ENCODE peak calls at places on chromosomes 6 and 20, in six cellular contexts. One of them, this sample, is unnamed.

GRCh38 chr6:3389390-3390167 is 67.3 kb downstream of the SLC22A23 start:
- DNase-seq in GM20000: no peak
- DNase-seq in HS-5: no peak
- DNase-seq in SW480: no peak
- DNase-seq in non-pigmented ciliary epithelial cell: no peak
- DNase-seq in NCI-H345: no peak
- DNase-seq in this sample: peak; percentile 92

GRCh38 chr6:66605971-66606370 is 898.9 kb upstream of the EYS start:
- DNase-seq in GM20000: no peak
- DNase-seq in HS-5: peak; percentile 49
- DNase-seq in SW480: no peak
- DNase-seq in non-pigmented ciliary epithelial cell: peak; percentile 31
- DNase-seq in NCI-H345: no peak
- DNase-seq in this sample: no peak

GRCh38 chr6:20686142-20686541 is 151.9 kb downstream of the CDKAL1 start:
- DNase-seq in GM20000: no peak
- DNase-seq in HS-5: no peak
- DNase-seq in SW480: peak; percentile 5
- DNase-seq in non-pigmented ciliary epithelial cell: no peak
- DNase-seq in NCI-H345: peak; percentile 88
- DNase-seq in this sample: no peak

GRCh38 chr6:15879372-15880261 is 216.8 kb upstream of the DTNBP1 start:
- DNase-seq in GM20000: peak; percentile 65
- DNase-seq in HS-5: peak; percentile 42
- DNase-seq in SW480: no peak
- DNase-seq in non-pigmented ciliary epithelial cell: no peak
- DNase-seq in NCI-H345: peak; percentile 31
- DNase-seq in this sample: no peak

GRCh38 chr6:105402981-105403935 is at the start of gene PREP:
- DNase-seq in GM20000: peak; percentile 97
- DNase-seq in HS-5: peak; percentile 69
- DNase-seq in SW480: peak; percentile 82
- DNase-seq in non-pigmented ciliary epithelial cell: peak; percentile 34
- DNase-seq in NCI-H345: peak; percentile 85
- DNase-seq in this sample: peak; percentile 59

GRCh38 chr20:31260326-31260932 is 3.0 kb downstream of the DEFB115 start:
- DNase-seq in GM20000: no peak
- DNase-seq in HS-5: no peak
- DNase-seq in SW480: peak; percentile 72
- DNase-seq in non-pigmented ciliary epithelial cell: no peak
- DNase-seq in NCI-H345: peak; percentile 12
- DNase-seq in this sample: no peak

GRCh38 chr6:31729979-31730630 is 1.0 kb upstream of the DDAH2 start:
- DNase-seq in GM20000: peak; percentile 80
- DNase-seq in HS-5: no peak
- DNase-seq in SW480: peak; percentile 78
- DNase-seq in non-pigmented ciliary epithelial cell: no peak
- DNase-seq in NCI-H345: peak; percentile 78
- DNase-seq in this sample: peak; percentile 78

GRCh38 chr6:99026135-99026534 is 78.4 kb upstream of the FBXL4 start:
- DNase-seq in GM20000: no peak
- DNase-seq in HS-5: no peak
- DNase-seq in SW480: no peak
- DNase-seq in non-pigmented ciliary epithelial cell: no peak
- DNase-seq in NCI-H345: no peak
- DNase-seq in this sample: no peak

GRCh38 chr6:35267446-35267845 is 7.9 kb downstream of the ZNF76 start:
- DNase-seq in GM20000: no peak
- DNase-seq in HS-5: no peak
- DNase-seq in SW480: no peak
- DNase-seq in non-pigmented ciliary epithelial cell: no peak
- DNase-seq in NCI-H345: no peak
- DNase-seq in this sample: no peak

GRCh38 chr6:38806271-38806670 is 91.2 kb downstream of the DNAH8 start:
- DNase-seq in GM20000: no peak
- DNase-seq in HS-5: no peak
- DNase-seq in SW480: no peak
- DNase-seq in non-pigmented ciliary epithelial cell: no peak
- DNase-seq in NCI-H345: peak; percentile 38
- DNase-seq in this sample: no peak

GRCh38 chr6:77536701-77537100 is 73.4 kb upstream of the HTR1B start:
- DNase-seq in GM20000: no peak
- DNase-seq in HS-5: no peak
- DNase-seq in SW480: no peak
- DNase-seq in non-pigmented ciliary epithelial cell: no peak
- DNase-seq in NCI-H345: no peak
- DNase-seq in this sample: no peak

GRCh38 chr20:60695223-60695622 is 556.8 kb upstream of the CDH4 start:
- DNase-seq in GM20000: no peak
- DNase-seq in HS-5: peak; percentile 93
- DNase-seq in SW480: peak; percentile 41
- DNase-seq in non-pigmented ciliary epithelial cell: peak; percentile 82
- DNase-seq in NCI-H345: no peak
- DNase-seq in this sample: peak; percentile 42

GRCh38 chr20:33370296-33370695 is 31.0 kb downstream of the CDK5RAP1 start:
- DNase-seq in GM20000: peak; percentile 39
- DNase-seq in HS-5: no peak
- DNase-seq in SW480: no peak
- DNase-seq in non-pigmented ciliary epithelial cell: no peak
- DNase-seq in NCI-H345: no peak
- DNase-seq in this sample: no peak

GRCh38 chr20:6863355-6863754 is 95.9 kb downstream of the BMP2 start:
- DNase-seq in GM20000: no peak
- DNase-seq in HS-5: no peak
- DNase-seq in SW480: no peak
- DNase-seq in non-pigmented ciliary epithelial cell: no peak
- DNase-seq in NCI-H345: no peak
- DNase-seq in this sample: no peak

GRCh38 chr6:161162722-161163121 is 111.1 kb downstream of the AGPAT4 start:
- DNase-seq in GM20000: no peak
- DNase-seq in HS-5: no peak
- DNase-seq in SW480: no peak
- DNase-seq in non-pigmented ciliary epithelial cell: no peak
- DNase-seq in NCI-H345: no peak
- DNase-seq in this sample: no peak

GRCh38 chr6:36232172-36232571 is 35.6 kb downstream of the BRPF3 start:
- DNase-seq in GM20000: no peak
- DNase-seq in HS-5: no peak
- DNase-seq in SW480: no peak
- DNase-seq in non-pigmented ciliary epithelial cell: no peak
- DNase-seq in NCI-H345: no peak
- DNase-seq in this sample: no peak

GRCh38 chr6:149170564-149171452 is 146.7 kb upstream of the TAB2 start:
- DNase-seq in GM20000: no peak
- DNase-seq in HS-5: no peak
- DNase-seq in SW480: no peak
- DNase-seq in non-pigmented ciliary epithelial cell: no peak
- DNase-seq in NCI-H345: no peak
- DNase-seq in this sample: no peak

GRCh38 chr6:10441004-10441654 is 26.3 kb upstream of the TFAP2A start:
- DNase-seq in GM20000: no peak
- DNase-seq in HS-5: peak; percentile 93
- DNase-seq in SW480: peak; percentile 85
- DNase-seq in non-pigmented ciliary epithelial cell: peak; percentile 90
- DNase-seq in NCI-H345: no peak
- DNase-seq in this sample: peak; percentile 47

GRCh38 chr20:7470912-7471311 is 469.3 kb downstream of the HAO1 start:
- DNase-seq in GM20000: no peak
- DNase-seq in HS-5: no peak
- DNase-seq in SW480: no peak
- DNase-seq in non-pigmented ciliary epithelial cell: no peak
- DNase-seq in NCI-H345: no peak
- DNase-seq in this sample: no peak

GRCh38 chr6:167699141-167700036 is 127.3 kb upstream of the AFDN start:
- DNase-seq in GM20000: peak; percentile 61
- DNase-seq in HS-5: no peak
- DNase-seq in SW480: no peak
- DNase-seq in non-pigmented ciliary epithelial cell: no peak
- DNase-seq in NCI-H345: no peak
- DNase-seq in this sample: no peak

GRCh38 chr20:32984196-32984595 is 20.0 kb downstream of the SUN5 start:
- DNase-seq in GM20000: no peak
- DNase-seq in HS-5: no peak
- DNase-seq in SW480: peak; percentile 29
- DNase-seq in non-pigmented ciliary epithelial cell: no peak
- DNase-seq in NCI-H345: no peak
- DNase-seq in this sample: no peak

GRCh38 chr20:56855693-56856092 is 226.6 kb downstream of the TFAP2C start:
- DNase-seq in GM20000: no peak
- DNase-seq in HS-5: no peak
- DNase-seq in SW480: no peak
- DNase-seq in non-pigmented ciliary epithelial cell: no peak
- DNase-seq in NCI-H345: no peak
- DNase-seq in this sample: no peak

GRCh38 chr20:51500311-51500710 is 42.2 kb downstream of the NFATC2 start:
- DNase-seq in GM20000: peak; percentile 89
- DNase-seq in HS-5: no peak
- DNase-seq in SW480: peak; percentile 67
- DNase-seq in non-pigmented ciliary epithelial cell: no peak
- DNase-seq in NCI-H345: no peak
- DNase-seq in this sample: no peak

GRCh38 chr6:12504325-12504966 is 212.1 kb upstream of the PHACTR1 start:
- DNase-seq in GM20000: peak; percentile 41
- DNase-seq in HS-5: no peak
- DNase-seq in SW480: peak; percentile 23
- DNase-seq in non-pigmented ciliary epithelial cell: no peak
- DNase-seq in NCI-H345: no peak
- DNase-seq in this sample: no peak

GRCh38 chr6:54784021-54784420 is 62.5 kb upstream of the FAM83B start:
- DNase-seq in GM20000: no peak
- DNase-seq in HS-5: no peak
- DNase-seq in SW480: no peak
- DNase-seq in non-pigmented ciliary epithelial cell: no peak
- DNase-seq in NCI-H345: no peak
- DNase-seq in this sample: no peak

This sample was measured in astrocyte of the cerebellum.